ENCODE peak calls at places on chromosomes 11 and 22, in eight cellular contexts. Z, Y, L, M, X, I, V and S are unnamed samples.

GRCh38 chr11:11416502-11416901 is 63.5 kb upstream of the CSNK2A3 start:
- DNase-seq in X (no peak), Y (no peak), M (peak; percentile 26), V (no peak), I (peak; percentile 34), L (no peak), Z (no peak), S (no peak)

GRCh38 chr22:33770723-33771122 is 149.6 kb downstream of the LARGE1 start:
- DNase-seq in M (no peak), Y (no peak), I (no peak), V (no peak), L (no peak), X (no peak), Z (no peak), S (no peak)

GRCh38 chr11:24234822-24235508 is 261.9 kb upstream of the LUZP2 start:
- DNase-seq in M (no peak), Y (no peak), I (no peak), L (no peak), V (no peak), X (no peak), Z (no peak), S (no peak)

GRCh38 chr11:63017306-63017974 is 1.8 kb upstream of the SLC22A8 start:
- DNase-seq in L (no peak), Z (no peak), I (peak; percentile 33), Y (peak; percentile 60), V (no peak), M (no peak), X (no peak), S (no peak)

GRCh38 chr11:76150141-76150540 is 56.2 kb downstream of the WNT11 start:
- DNase-seq in Y (no peak), M (no peak), X (no peak), I (no peak), L (no peak), Z (no peak), V (no peak), S (no peak)

GRCh38 chr11:76782526-76783293 is 446 bp upstream of the TSKU start:
- DNase-seq in Z (peak; percentile 92), L (peak; percentile 48), M (peak; percentile 92), Y (peak; percentile 95), X (peak; percentile 77), V (peak; percentile 97), I (peak; percentile 93), S (peak; percentile 90)

GRCh38 chr22:31284241-31284745 is 8.0 kb downstream of the PIK3IP1 start:
- DNase-seq in V (no peak), Z (no peak), M (no peak), L (no peak), X (no peak), I (no peak), Y (peak; percentile 20), S (no peak)

GRCh38 chr22:38766076-38766777 is 10.4 kb upstream of the SUN2 start:
- DNase-seq in Y (peak; percentile 45), X (peak; percentile 58), V (peak; percentile 79), M (peak; percentile 74), Z (peak; percentile 56), I (peak; percentile 74), L (peak; percentile 63), S (no peak)

GRCh38 chr11:70667767-70668166 is 269.4 kb downstream of the CTTN start:
- DNase-seq in L (no peak), M (no peak), V (no peak), Z (no peak), Y (no peak), I (no peak), X (no peak), S (no peak)

GRCh38 chr11:65505434-65506315 is 6.8 kb downstream of the MALAT1 start:
- DNase-seq in Y (no peak), M (no peak), V (no peak), Z (no peak), I (peak; percentile 64), L (no peak), X (no peak), S (no peak)

GRCh38 chr11:102575016-102575415 is 44.5 kb upstream of the MMP7 start:
- DNase-seq in M (no peak), Z (no peak), L (no peak), Y (no peak), X (no peak), V (no peak), I (no peak), S (no peak)

GRCh38 chr22:17777005-17777716 is 2.9 kb upstream of the BID start:
- DNase-seq in M (no peak), Y (no peak), L (peak; percentile 76), Z (peak; percentile 55), I (no peak), V (no peak), X (peak; percentile 88), S (peak; percentile 42)

GRCh38 chr11:20211691-20212090 is 51.4 kb upstream of the DBX1 start:
- DNase-seq in V (no peak), Y (no peak), X (no peak), I (no peak), L (no peak), Z (no peak), M (no peak), S (no peak)

GRCh38 chr11:28738549-28738948 is 630.4 kb downstream of the METTL15 start:
- DNase-seq in I (no peak), Z (no peak), Y (no peak), M (no peak), L (no peak), V (no peak), X (no peak), S (no peak)

GRCh38 chr11:118436639-118437045 is 350 bp downstream of the KMT2A start:
- DNase-seq in X (no peak), M (no peak), L (peak; percentile 22), Y (no peak), V (peak; percentile 72), I (no peak), Z (no peak), S (peak; percentile 37)

GRCh38 chr11:36718481-36718880 is 120.4 kb upstream of the RAG2 start:
- DNase-seq in Y (no peak), V (no peak), L (no peak), Z (no peak), M (no peak), I (no peak), X (no peak), S (no peak)

GRCh38 chr22:36445158-36445668 is 36.2 kb downstream of the TXN2 start:
- DNase-seq in V (no peak), M (peak; percentile 82), I (peak; percentile 56), Y (no peak), X (no peak), Z (no peak), L (no peak), S (peak; percentile 56)

GRCh38 chr11:17277024-17277584 is 565 bp downstream of the NUCB2 start:
- DNase-seq in L (peak; percentile 34), Y (no peak), I (peak; percentile 44), X (peak; percentile 42), Z (no peak), M (peak; percentile 29), V (no peak), S (no peak)

GRCh38 chr11:65525659-65526480 is 987 bp downstream of the SCYL1 start:
- DNase-seq in Z (no peak), V (no peak), Y (no peak), L (peak; percentile 8), I (no peak), M (no peak), X (peak; percentile 3), S (no peak)

GRCh38 chr11:61961570-61962212 is 5.7 kb downstream of the FTH1 start:
- DNase-seq in Y (no peak), X (no peak), L (no peak), I (no peak), Z (peak; percentile 18), M (peak; percentile 75), V (peak; percentile 36), S (peak; percentile 67)

GRCh38 chr11:35682230-35683195 is 19.9 kb downstream of the TRIM44 start:
- DNase-seq in I (no peak), L (no peak), X (no peak), M (no peak), Z (no peak), Y (no peak), V (no peak), S (no peak)

GRCh38 chr11:65428578-65429068 is 6.0 kb downstream of the NEAT1 start:
- DNase-seq in Z (no peak), L (no peak), Y (no peak), I (no peak), X (no peak), V (no peak), M (no peak), S (no peak)

GRCh38 chr11:77027275-77027674 is 6.9 kb upstream of the B3GNT6 start:
- DNase-seq in L (no peak), X (no peak), M (no peak), Y (peak; percentile 62), Z (no peak), V (no peak), I (no peak), S (no peak)

GRCh38 chr11:100719809-100720221 is 32.7 kb downstream of the ARHGAP42 start:
- DNase-seq in V (no peak), X (no peak), Y (peak; percentile 77), I (peak; percentile 33), M (peak; percentile 78), Z (peak; percentile 25), L (no peak), S (peak; percentile 32)

GRCh38 chr11:19652976-19653375 is 59.7 kb upstream of the NAV2 start:
- DNase-seq in V (no peak), L (no peak), M (no peak), Z (no peak), X (no peak), Y (no peak), I (no peak), S (no peak)

GRCh38 chr22:28542980-28543621 is 136.5 kb downstream of the TTC28 start:
- DNase-seq in X (no peak), L (no peak), I (no peak), M (no peak), V (no peak), Z (no peak), Y (no peak), S (no peak)

GRCh38 chr11:64146036-64146943 is 19.6 kb downstream of the MACROD1 start:
- DNase-seq in Z (peak; percentile 83), V (peak; percentile 72), X (peak; percentile 82), Y (peak; percentile 27), L (peak; percentile 73), M (peak; percentile 70), I (peak; percentile 69), S (peak; percentile 44)

GRCh38 chr11:17986711-17987220 is 26.1 kb downstream of the SERGEF start:
- DNase-seq in Y (no peak), L (no peak), V (no peak), X (no peak), M (no peak), Z (no peak), I (no peak), S (no peak)

GRCh38 chr22:40347300-40347699 is 1.0 kb downstream of the ADSL start:
- DNase-seq in M (no peak), L (no peak), I (no peak), Y (no peak), X (no peak), V (no peak), Z (no peak), S (no peak)

GRCh38 chr11:44275241-44275640 is 34.7 kb downstream of the ALX4 start:
- DNase-seq in I (no peak), L (no peak), Z (no peak), X (no peak), V (no peak), Y (no peak), M (no peak), S (no peak)

GRCh38 chr11:118274184-118274583 is 10.1 kb upstream of the MPZL2 start:
- DNase-seq in V (no peak), M (no peak), Y (no peak), Z (no peak), L (no peak), X (no peak), I (no peak), S (no peak)

GRCh38 chr22:31141551-31141950 is 1.2 kb upstream of the PLA2G3 start:
- DNase-seq in I (no peak), X (no peak), V (no peak), Z (no peak), Y (no peak), L (no peak), M (no peak), S (no peak)

GRCh38 chr22:37827056-37827455 is 3.9 kb downstream of the GALR3 start:
- DNase-seq in Y (peak; percentile 74), X (no peak), Z (no peak), M (no peak), L (no peak), V (no peak), I (no peak), S (peak; percentile 69)

GRCh38 chr11:1828542-1828941 is 6.2 kb upstream of the SYT8 start:
- DNase-seq in M (no peak), I (no peak), X (no peak), Z (no peak), L (no peak), V (no peak), Y (no peak), S (peak; percentile 1)